ENCODE peak calls at places on chromosomes 2 and 18, in six cellular contexts. L, X, Z, R, I and Q are unnamed samples.

GRCh38 chr2:2860583-2861300 is 516.9 kb downstream of the EIPR1 start:
- DNase-seq in L (no peak), X (no peak), Z (no peak), R (no peak), I (no peak), Q (no peak)

GRCh38 chr2:73175663-73176204 is 26.6 kb upstream of the NOTO start:
- DNase-seq in L (peak), X (peak), Z (peak), R (peak), I (peak), Q (peak)

GRCh38 chr2:949894-950626 is 589 bp upstream of the SNTG2 start:
- DNase-seq in L (no peak), X (peak), Z (no peak), R (no peak), I (no peak), Q (no peak)

GRCh38 chr18:22977847-22978701 is 44.9 kb downstream of the RBBP8 start:
- DNase-seq in L (no peak), X (no peak), Z (peak), R (no peak), I (no peak), Q (no peak)

GRCh38 chr2:33274524-33274923 is 201.9 kb upstream of the RASGRP3 start:
- DNase-seq in L (no peak), X (no peak), Z (no peak), R (no peak), I (no peak), Q (no peak)

GRCh38 chr2:239055756-239056493 is 208.0 kb downstream of the TWIST2 start:
- DNase-seq in L (no peak), X (no peak), Z (peak), R (no peak), I (no peak), Q (no peak)

GRCh38 chr2:96897491-96898134 is 27.7 kb upstream of the SEMA4C start:
- DNase-seq in L (no peak), X (no peak), Z (no peak), R (no peak), I (no peak), Q (no peak)

GRCh38 chr2:191641609-191642008 is 36.3 kb upstream of the NABP1 start:
- DNase-seq in L (no peak), X (no peak), Z (no peak), R (no peak), I (no peak), Q (no peak)

GRCh38 chr2:207528980-207529329 is 807 bp upstream of the CREB1 start:
- DNase-seq in L (peak), X (peak), Z (peak), R (peak), I (peak), Q (no peak)

GRCh38 chr2:219497495-219498279 is 1.0 kb upstream of the GMPPA start:
- DNase-seq in L (peak), X (peak), Z (peak), R (peak), I (no peak), Q (peak)

GRCh38 chr2:232286011-232286868 is 92.3 kb upstream of the ALPP start:
- DNase-seq in L (no peak), X (no peak), Z (no peak), R (no peak), I (no peak), Q (no peak)

GRCh38 chr18:67463829-67464228 is 52.7 kb downstream of the DSEL start:
- DNase-seq in L (no peak), X (no peak), Z (no peak), R (no peak), I (no peak), Q (peak)

GRCh38 chr2:2950403-2950952 is 427.1 kb downstream of the EIPR1 start:
- DNase-seq in L (no peak), X (no peak), Z (no peak), R (no peak), I (no peak), Q (no peak)

GRCh38 chr2:42408009-42408408 is 47.0 kb upstream of the COX7A2L start:
- DNase-seq in L (no peak), X (no peak), Z (no peak), R (no peak), I (no peak), Q (no peak)

GRCh38 chr2:109279243-109279860 is 150.3 kb downstream of the SH3RF3 start:
- DNase-seq in L (no peak), X (peak), Z (no peak), R (no peak), I (no peak), Q (no peak)

GRCh38 chr2:234795272-234795920 is 156.4 kb upstream of the SH3BP4 start:
- DNase-seq in L (no peak), X (no peak), Z (no peak), R (no peak), I (no peak), Q (peak)

GRCh38 chr2:143398701-143399260 is 269.6 kb downstream of the ARHGAP15 start:
- DNase-seq in L (no peak), X (no peak), Z (no peak), R (no peak), I (no peak), Q (no peak)

GRCh38 chr2:151363709-151364108 is 6.3 kb downstream of the TNFAIP6 start:
- DNase-seq in L (no peak), X (no peak), Z (no peak), R (no peak), I (no peak), Q (peak)

GRCh38 chr2:144848404-144848803 is 328.5 kb upstream of the ZEB2 start:
- DNase-seq in L (no peak), X (no peak), Z (no peak), R (no peak), I (no peak), Q (no peak)

GRCh38 chr18:57930476-57930875 is 113.5 kb upstream of the NEDD4L start:
- DNase-seq in L (no peak), X (no peak), Z (no peak), R (no peak), I (no peak), Q (no peak)

GRCh38 chr2:224930124-224930523 is 112.1 kb downstream of the DOCK10 start:
- DNase-seq in L (no peak), X (no peak), Z (no peak), R (peak), I (peak), Q (no peak)

GRCh38 chr2:37230581-37230980 is 815 bp downstream of the CEBPZ start:
- DNase-seq in L (no peak), X (no peak), Z (peak), R (no peak), I (no peak), Q (no peak)